ENCODE peak calls at places on chromosomes 4 and X, in eight cellular contexts. One of them, this sample, is unnamed.

GRCh38 chrX:75746891-75747639 is 38.0 kb downstream of the MAGEE2 start:
- DNase-seq in choroid plexus epithelial cell: peak
- DNase-seq in activated naive CD8-positive, alpha-beta T cell treated with anti-CD3 and anti-CD28 coated beads, Interleukin-2, amount 50 U/mL, for 24 hours: peak
- DNase-seq in AG20443: peak
- DNase-seq in WTC11: peak
- DNase-seq in uterus: no peak
- DNase-seq in posterior cingulate gyrus: peak
- DNase-seq in upper lobe of right lung: peak
- DNase-seq in this sample: peak

GRCh38 chrX:14362731-14363130 is 166.6 kb upstream of the GLRA2 start:
- DNase-seq in choroid plexus epithelial cell: peak
- DNase-seq in activated naive CD8-positive, alpha-beta T cell treated with anti-CD3 and anti-CD28 coated beads, Interleukin-2, amount 50 U/mL, for 24 hours: no peak
- DNase-seq in AG20443: peak
- DNase-seq in WTC11: no peak
- DNase-seq in uterus: no peak
- DNase-seq in posterior cingulate gyrus: no peak
- DNase-seq in upper lobe of right lung: no peak
- DNase-seq in this sample: peak

GRCh38 chr4:186137193-186137792 is 32.8 kb downstream of the FAM149A start:
- DNase-seq in choroid plexus epithelial cell: peak
- DNase-seq in activated naive CD8-positive, alpha-beta T cell treated with anti-CD3 and anti-CD28 coated beads, Interleukin-2, amount 50 U/mL, for 24 hours: no peak
- DNase-seq in AG20443: peak
- DNase-seq in WTC11: no peak
- DNase-seq in uterus: no peak
- DNase-seq in posterior cingulate gyrus: no peak
- DNase-seq in upper lobe of right lung: no peak
- DNase-seq in this sample: no peak

GRCh38 chrX:34770511-34770910 is 113.4 kb upstream of the TMEM47 start:
- DNase-seq in choroid plexus epithelial cell: peak
- DNase-seq in activated naive CD8-positive, alpha-beta T cell treated with anti-CD3 and anti-CD28 coated beads, Interleukin-2, amount 50 U/mL, for 24 hours: no peak
- DNase-seq in AG20443: peak
- DNase-seq in WTC11: no peak
- DNase-seq in uterus: no peak
- DNase-seq in posterior cingulate gyrus: no peak
- DNase-seq in upper lobe of right lung: no peak
- DNase-seq in this sample: no peak

GRCh38 chr4:73222466-73223257 is 35.9 kb downstream of the ANKRD17 start:
- DNase-seq in choroid plexus epithelial cell: peak
- DNase-seq in activated naive CD8-positive, alpha-beta T cell treated with anti-CD3 and anti-CD28 coated beads, Interleukin-2, amount 50 U/mL, for 24 hours: peak
- DNase-seq in AG20443: peak
- DNase-seq in WTC11: no peak
- DNase-seq in uterus: peak
- DNase-seq in posterior cingulate gyrus: peak
- DNase-seq in upper lobe of right lung: no peak
- DNase-seq in this sample: peak

GRCh38 chrX:129597905-129598304 is 56.9 kb downstream of the APLN start:
- DNase-seq in choroid plexus epithelial cell: no peak
- DNase-seq in activated naive CD8-positive, alpha-beta T cell treated with anti-CD3 and anti-CD28 coated beads, Interleukin-2, amount 50 U/mL, for 24 hours: no peak
- DNase-seq in AG20443: no peak
- DNase-seq in WTC11: no peak
- DNase-seq in uterus: no peak
- DNase-seq in posterior cingulate gyrus: no peak
- DNase-seq in upper lobe of right lung: no peak
- DNase-seq in this sample: no peak

GRCh38 chr4:69773443-69773842 is 13.0 kb upstream of the SULT1B1 start:
- DNase-seq in choroid plexus epithelial cell: no peak
- DNase-seq in activated naive CD8-positive, alpha-beta T cell treated with anti-CD3 and anti-CD28 coated beads, Interleukin-2, amount 50 U/mL, for 24 hours: no peak
- DNase-seq in AG20443: no peak
- DNase-seq in WTC11: no peak
- DNase-seq in uterus: no peak
- DNase-seq in posterior cingulate gyrus: no peak
- DNase-seq in upper lobe of right lung: no peak
- DNase-seq in this sample: no peak

GRCh38 chr4:116272336-116272735 is 813.0 kb downstream of the TRAM1L1 start:
- DNase-seq in choroid plexus epithelial cell: no peak
- DNase-seq in activated naive CD8-positive, alpha-beta T cell treated with anti-CD3 and anti-CD28 coated beads, Interleukin-2, amount 50 U/mL, for 24 hours: no peak
- DNase-seq in AG20443: no peak
- DNase-seq in WTC11: no peak
- DNase-seq in uterus: no peak
- DNase-seq in posterior cingulate gyrus: no peak
- DNase-seq in upper lobe of right lung: no peak
- DNase-seq in this sample: no peak

GRCh38 chr4:165606465-165607205 is 227.8 kb downstream of the CPE start:
- DNase-seq in choroid plexus epithelial cell: no peak
- DNase-seq in activated naive CD8-positive, alpha-beta T cell treated with anti-CD3 and anti-CD28 coated beads, Interleukin-2, amount 50 U/mL, for 24 hours: no peak
- DNase-seq in AG20443: no peak
- DNase-seq in WTC11: no peak
- DNase-seq in uterus: no peak
- DNase-seq in posterior cingulate gyrus: no peak
- DNase-seq in upper lobe of right lung: no peak
- DNase-seq in this sample: no peak

GRCh38 chr4:112515278-112516075 is 503 bp downstream of the NEUROG2 start:
- DNase-seq in choroid plexus epithelial cell: peak
- DNase-seq in activated naive CD8-positive, alpha-beta T cell treated with anti-CD3 and anti-CD28 coated beads, Interleukin-2, amount 50 U/mL, for 24 hours: peak
- DNase-seq in AG20443: peak
- DNase-seq in WTC11: peak
- DNase-seq in uterus: no peak
- DNase-seq in posterior cingulate gyrus: no peak
- DNase-seq in upper lobe of right lung: peak
- DNase-seq in this sample: no peak

GRCh38 chrX:2926664-2927275 is 2.4 kb downstream of the ARSD start:
- DNase-seq in choroid plexus epithelial cell: no peak
- DNase-seq in activated naive CD8-positive, alpha-beta T cell treated with anti-CD3 and anti-CD28 coated beads, Interleukin-2, amount 50 U/mL, for 24 hours: no peak
- DNase-seq in AG20443: no peak
- DNase-seq in WTC11: no peak
- DNase-seq in uterus: no peak
- DNase-seq in posterior cingulate gyrus: no peak
- DNase-seq in upper lobe of right lung: no peak
- DNase-seq in this sample: no peak

GRCh38 chrX:12901486-12901885 is 4.9 kb upstream of the TLR8 start:
- DNase-seq in choroid plexus epithelial cell: peak
- DNase-seq in activated naive CD8-positive, alpha-beta T cell treated with anti-CD3 and anti-CD28 coated beads, Interleukin-2, amount 50 U/mL, for 24 hours: peak
- DNase-seq in AG20443: peak
- DNase-seq in WTC11: peak
- DNase-seq in uterus: peak
- DNase-seq in posterior cingulate gyrus: peak
- DNase-seq in upper lobe of right lung: peak
- DNase-seq in this sample: peak

GRCh38 chr4:98845960-98846359 is 83.0 kb downstream of the EIF4E start:
- DNase-seq in choroid plexus epithelial cell: no peak
- DNase-seq in activated naive CD8-positive, alpha-beta T cell treated with anti-CD3 and anti-CD28 coated beads, Interleukin-2, amount 50 U/mL, for 24 hours: no peak
- DNase-seq in AG20443: no peak
- DNase-seq in WTC11: no peak
- DNase-seq in uterus: no peak
- DNase-seq in posterior cingulate gyrus: no peak
- DNase-seq in upper lobe of right lung: no peak
- DNase-seq in this sample: no peak

GRCh38 chr4:26081795-26082498 is 167.9 kb downstream of the SMIM20 start:
- DNase-seq in choroid plexus epithelial cell: peak
- DNase-seq in activated naive CD8-positive, alpha-beta T cell treated with anti-CD3 and anti-CD28 coated beads, Interleukin-2, amount 50 U/mL, for 24 hours: no peak
- DNase-seq in AG20443: peak
- DNase-seq in WTC11: no peak
- DNase-seq in uterus: no peak
- DNase-seq in posterior cingulate gyrus: no peak
- DNase-seq in upper lobe of right lung: no peak
- DNase-seq in this sample: peak

GRCh38 chr4:10095296-10095991 is 21.2 kb downstream of the WDR1 start:
- DNase-seq in choroid plexus epithelial cell: no peak
- DNase-seq in activated naive CD8-positive, alpha-beta T cell treated with anti-CD3 and anti-CD28 coated beads, Interleukin-2, amount 50 U/mL, for 24 hours: peak
- DNase-seq in AG20443: no peak
- DNase-seq in WTC11: no peak
- DNase-seq in uterus: no peak
- DNase-seq in posterior cingulate gyrus: no peak
- DNase-seq in upper lobe of right lung: no peak
- DNase-seq in this sample: no peak

GRCh38 chr4:158829254-158829653 is 60.4 kb downstream of the FNIP2 start:
- DNase-seq in choroid plexus epithelial cell: no peak
- DNase-seq in activated naive CD8-positive, alpha-beta T cell treated with anti-CD3 and anti-CD28 coated beads, Interleukin-2, amount 50 U/mL, for 24 hours: no peak
- DNase-seq in AG20443: no peak
- DNase-seq in WTC11: no peak
- DNase-seq in uterus: no peak
- DNase-seq in posterior cingulate gyrus: no peak
- DNase-seq in upper lobe of right lung: no peak
- DNase-seq in this sample: no peak